ENCODE peak calls at places on chromosomes 12 and 14, in nine cellular contexts. K, D, S, M, G, N, O, X and Y are unnamed samples.
A peak's percentile ranks its signal among the peaks of the same experiment; 100 is the strongest.

GRCh38 chr12:57177354-57177753 is 29.9 kb upstream of the LRP1-AS start:
- DNase-seq in K (no peak), D (no peak), S (no peak), M (no peak), G (no peak), N (no peak), O (no peak), X (no peak), Y (no peak)

GRCh38 chr14:92121207-92121669 is 268 bp downstream of the NDUFB1 start:
- DNase-seq in K (peak; percentile 33), D (no peak), S (no peak), M (no peak), G (peak; percentile 58), N (no peak), O (peak; percentile 37), X (no peak), Y (no peak)

GRCh38 chr12:116962197-116962596 is 51.4 kb downstream of the FBXW8 start:
- DNase-seq in K (no peak), D (no peak), S (no peak), M (no peak), G (no peak), N (no peak), O (no peak), X (no peak), Y (no peak)

GRCh38 chr14:68140111-68140741 is 320.6 kb downstream of the RAD51B start:
- DNase-seq in K (peak; percentile 100), D (no peak), S (no peak), M (no peak), G (no peak), N (no peak), O (no peak), X (no peak), Y (no peak)

GRCh38 chr12:56880416-56881035 is 53.7 kb downstream of the SDR9C7 start:
- DNase-seq in K (peak; percentile 74), D (no peak), S (no peak), M (no peak), G (no peak), N (no peak), O (no peak), X (no peak), Y (no peak)

GRCh38 chr12:89826468-89826867 is 117.8 kb upstream of the ATP2B1 start:
- DNase-seq in K (no peak), D (no peak), S (no peak), M (no peak), G (no peak), N (no peak), O (no peak), X (no peak), Y (no peak)

GRCh38 chr12:80200414-80200813 is 101.1 kb downstream of the OTOGL start:
- DNase-seq in K (no peak), D (no peak), S (no peak), M (no peak), G (no peak), N (no peak), O (no peak), X (no peak), Y (no peak)

GRCh38 chr12:560666-561065 is 100.9 kb downstream of the B4GALNT3 start:
- DNase-seq in K (no peak), D (no peak), S (no peak), M (no peak), G (no peak), N (no peak), O (peak; percentile 55), X (no peak), Y (no peak)

GRCh38 chr14:34926552-34926951 is 51.4 kb upstream of the BAZ1A start:
- DNase-seq in K (peak; percentile 17), D (no peak), S (no peak), M (no peak), G (no peak), N (no peak), O (no peak), X (no peak), Y (no peak)

GRCh38 chr14:64736271-64737131 is 32.3 kb downstream of the PLEKHG3 start:
- DNase-seq in K (no peak), D (no peak), S (peak; percentile 57), M (no peak), G (no peak), N (no peak), O (no peak), X (no peak), Y (no peak)

GRCh38 chr12:125287155-125287847 is 222.1 kb downstream of the AACS start:
- DNase-seq in K (no peak), D (no peak), S (no peak), M (no peak), G (no peak), N (no peak), O (no peak), X (no peak), Y (no peak)

GRCh38 chr12:111754671-111755070 is 12.1 kb upstream of the ALDH2 start:
- DNase-seq in K (no peak), D (no peak), S (no peak), M (no peak), G (peak; percentile 39), N (no peak), O (no peak), X (no peak), Y (no peak)

GRCh38 chr14:100840751-100841444 is 15.0 kb downstream of the MEG3 start:
- DNase-seq in K (no peak), D (no peak), S (no peak), M (no peak), G (no peak), N (no peak), O (no peak), X (no peak), Y (no peak)

GRCh38 chr14:34971381-34971780 is 11.4 kb upstream of the SRP54 start:
- DNase-seq in K (peak; percentile 65), D (no peak), S (no peak), M (no peak), G (no peak), N (no peak), O (no peak), X (no peak), Y (no peak)

GRCh38 chr14:68522510-68523325 is 270.1 kb downstream of the ZFP36L1 start:
- DNase-seq in K (no peak), D (no peak), S (no peak), M (no peak), G (no peak), N (no peak), O (no peak), X (no peak), Y (no peak)

GRCh38 chr12:65520658-65521057 is 242.2 kb downstream of the MSRB3 start:
- DNase-seq in K (no peak), D (no peak), S (no peak), M (no peak), G (no peak), N (no peak), O (no peak), X (no peak), Y (no peak)

GRCh38 chr12:11568762-11569478 is 80.6 kb upstream of the ETV6 start:
- DNase-seq in K (no peak), D (no peak), S (no peak), M (no peak), G (no peak), N (no peak), O (no peak), X (no peak), Y (no peak)

GRCh38 chr12:53712059-53712643 is 15.1 kb downstream of the CALCOCO1 start:
- DNase-seq in K (no peak), D (no peak), S (no peak), M (no peak), G (peak; percentile 36), N (no peak), O (no peak), X (no peak), Y (no peak)

GRCh38 chr14:77248666-77249065 is 22.3 kb downstream of the NGB start:
- DNase-seq in K (peak; percentile 27), D (no peak), S (no peak), M (no peak), G (no peak), N (no peak), O (no peak), X (no peak), Y (no peak)

GRCh38 chr12:48817957-48818830 is at the start of gene CACNB3:
- DNase-seq in K (peak; percentile 59), D (peak; percentile 73), S (peak; percentile 85), M (peak; percentile 50), G (peak; percentile 65), N (no peak), O (no peak), X (peak; percentile 85), Y (peak; percentile 78)

GRCh38 chr12:4106617-4107016 is 166.9 kb upstream of the CCND2 start:
- DNase-seq in K (no peak), D (no peak), S (no peak), M (no peak), G (no peak), N (no peak), O (no peak), X (no peak), Y (no peak)

GRCh38 chr12:112537710-112538396 is 119.1 kb downstream of the PTPN11 start:
- DNase-seq in K (peak; percentile 88), D (no peak), S (no peak), M (no peak), G (no peak), N (no peak), O (no peak), X (no peak), Y (no peak)

GRCh38 chr14:51490205-51490604 is 161.5 kb upstream of the FRMD6 start:
- DNase-seq in K (peak; percentile 51), D (no peak), S (no peak), M (no peak), G (no peak), N (no peak), O (no peak), X (no peak), Y (no peak)

GRCh38 chr14:38994721-38995120 is 108.3 kb downstream of the SEC23A start:
- DNase-seq in K (no peak), D (no peak), S (no peak), M (no peak), G (peak; percentile 28), N (no peak), O (no peak), X (no peak), Y (no peak)

GRCh38 chr14:29321646-29322045 is 555.1 kb downstream of the FOXG1 start:
- DNase-seq in K (peak; percentile 87), D (no peak), S (no peak), M (no peak), G (no peak), N (no peak), O (no peak), X (no peak), Y (no peak)

GRCh38 chr14:55271572-55272414 is 572 bp downstream of the FBXO34 start:
- DNase-seq in K (peak; percentile 80), D (peak; percentile 22), S (peak; percentile 86), M (no peak), G (peak; percentile 63), N (no peak), O (peak; percentile 81), X (peak; percentile 56), Y (peak; percentile 46)

GRCh38 chr12:62629971-62630739 is 163.5 kb downstream of the MON2 start:
- DNase-seq in K (no peak), D (no peak), S (no peak), M (no peak), G (no peak), N (peak; percentile 94), O (no peak), X (no peak), Y (no peak)

GRCh38 chr14:89614009-89614691 is 197.1 kb upstream of the FOXN3 start:
- DNase-seq in K (no peak), D (no peak), S (no peak), M (no peak), G (no peak), N (peak; percentile 9), O (no peak), X (no peak), Y (no peak)